ENCODE peak calls at places on chromosome 2, in four cellular contexts. F is activated CD8-positive, alpha-beta T cell treated with anti-CD3 and anti-CD28 coated beads for 36 hours; E is upper lobe of right lung; Z is IMR-90. D is an unnamed sample.

GRCh38 chr2:43171789-43172188 is 54.6 kb downstream of the ZFP36L2 start:
- DNase-seq in Z (peak), E (no peak), F (no peak), D (no peak)

GRCh38 chr2:137912358-137912757 is 51.9 kb upstream of the HNMT start:
- DNase-seq in E (no peak), F (no peak), Z (peak), D (no peak)

GRCh38 chr2:36921984-36922383 is 44.4 kb downstream of the STRN start:
- DNase-seq in Z (no peak), E (no peak), F (no peak), D (no peak)

GRCh38 chr2:58447586-58447985 is 206.5 kb upstream of the FANCL start:
- DNase-seq in E (no peak), F (no peak), Z (no peak), D (no peak)

GRCh38 chr2:70192516-70192915 is 1.7 kb upstream of the C2orf42 start:
- DNase-seq in F (no peak), Z (no peak), E (no peak), D (no peak)

GRCh38 chr2:75598572-75599155 is 37.9 kb upstream of the EVA1A start:
- DNase-seq in F (no peak), Z (no peak), E (no peak), D (no peak)

GRCh38 chr2:111905990-111906735 is 7.8 kb downstream of the MERTK start:
- DNase-seq in E (no peak), F (no peak), Z (no peak), D (no peak)

GRCh38 chr2:105610444-105611327 is 134.0 kb upstream of the NCK2 start:
- DNase-seq in E (no peak), F (no peak), Z (no peak), D (no peak)

GRCh38 chr2:71455011-71455740 is 1.8 kb downstream of the DYSF start:
- DNase-seq in F (no peak), Z (no peak), E (no peak), D (no peak)

GRCh38 chr2:71454221-71455010 is 1.1 kb downstream of the DYSF start:
- DNase-seq in F (no peak), E (no peak), Z (no peak), D (no peak)

GRCh38 chr2:71453404-71454220 is at the start of gene DYSF:
- DNase-seq in F (peak), E (peak), Z (peak), D (no peak)

GRCh38 chr2:71451695-71452094 is 1.7 kb upstream of the DYSF start:
- DNase-seq in Z (no peak), E (no peak), F (no peak), D (no peak)

DNA sequence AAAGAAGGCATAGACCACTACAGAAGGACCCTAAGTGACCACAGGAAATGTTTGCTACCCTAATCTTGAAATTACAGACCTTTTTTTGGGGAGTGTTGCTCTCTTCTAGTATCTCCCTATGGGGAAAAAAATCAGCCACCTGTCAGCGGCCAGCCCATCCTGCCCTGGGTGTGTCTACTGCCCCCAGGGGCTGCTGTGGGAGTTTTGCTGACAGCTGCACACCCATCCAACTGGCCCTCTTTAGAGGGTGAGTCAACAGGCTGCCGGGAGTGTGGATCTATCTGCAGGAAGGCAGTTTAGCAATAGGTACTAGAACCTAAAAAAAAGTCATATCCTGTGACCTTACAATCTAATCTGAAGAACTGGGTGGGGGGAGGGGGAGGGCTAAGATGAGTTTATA is 796 bp upstream of the DYSF start:
- DNase-seq in Z (peak), E (no peak), F (peak), D (no peak)
- TF ChIP-seq CTCF in Z (peak), E (peak), F (no peak), D (no peak)

DNA sequence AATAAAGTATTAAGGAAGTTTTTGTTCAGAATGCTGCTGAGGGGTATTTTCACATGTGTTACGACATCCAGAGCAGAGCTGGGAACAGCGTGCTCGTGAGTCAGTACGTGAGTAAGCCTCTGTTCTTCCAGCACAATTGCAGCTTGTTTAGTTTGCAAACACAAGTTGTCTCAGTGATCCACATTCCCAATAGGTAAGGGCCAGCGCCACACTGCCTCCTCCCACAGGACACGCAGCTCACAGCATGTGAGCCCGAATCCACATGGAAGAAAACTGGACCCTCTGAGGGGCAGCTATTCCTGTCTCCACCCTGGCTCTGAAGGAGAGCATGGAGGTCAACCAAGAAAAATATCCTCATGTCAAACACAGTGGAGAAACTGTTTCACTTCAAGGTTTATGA is 173.9 kb upstream of the PID1 start:
- DNase-seq in F (no peak), Z (peak), E (no peak), D (no peak)
- TF ChIP-seq CTCF in F (no peak), Z (no peak), E (no peak), D (no peak)

GRCh38 chr2:9843229-9844035 is at the start of gene TAF1B:
- DNase-seq in Z (peak), F (peak), E (peak), D (peak)
- TF ChIP-seq CTCF in Z (peak), F (no peak), E (peak), D (no peak)

GRCh38 chr2:100983684-100984310 is 18.3 kb upstream of the RPL31 start:
- DNase-seq in F (no peak), Z (no peak), E (no peak), D (no peak)
- TF ChIP-seq CTCF in F (no peak), Z (no peak), E (no peak), D (no peak)